ENCODE peak calls at places on chromosome 14, in four cellular contexts. X is IMR-90, K is K562, M is GM12878. C is an unnamed sample.

GRCh38 chr14:80135305-80136088 is 75.8 kb downstream of the DIO2 start:
- DNase-seq in X (no peak), K (no peak), M (no peak), C (no peak)

GRCh38 chr14:71135496-71135895 is 228.2 kb downstream of the PCNX1 start:
- DNase-seq in X (no peak), K (no peak), M (no peak), C (no peak)

GRCh38 chr14:37566811-37567371 is 28.2 kb downstream of the FOXA1 start:
- DNase-seq in X (no peak), K (no peak), M (no peak), C (no peak)

GRCh38 chr14:53042480-53042879 is 91.6 kb upstream of the FERMT2 start:
- DNase-seq in X (peak; percentile 47), K (no peak), M (no peak), C (no peak)

GRCh38 chr14:34971801-34972200 is 11.0 kb upstream of the SRP54 start:
- DNase-seq in X (no peak), K (no peak), M (no peak), C (no peak)

GRCh38 chr14:73248294-73248868 is 11.1 kb downstream of the PAPLN start:
- DNase-seq in X (peak; percentile 7), K (no peak), M (peak; percentile 85), C (no peak)

GRCh38 chr14:53894456-53894855 is 62.2 kb downstream of the BMP4 start:
- DNase-seq in X (peak; percentile 79), K (no peak), M (no peak), C (no peak)

GRCh38 chr14:89621791-89622638 is 205.0 kb upstream of the FOXN3 start:
- DNase-seq in X (no peak), K (no peak), M (no peak), C (no peak)

GRCh38 chr14:87691482-87691881 is 301.5 kb downstream of the GALC start:
- DNase-seq in X (no peak), K (no peak), M (no peak), C (no peak)

GRCh38 chr14:21940887-21941855 is 267.6 kb upstream of the OR4E1 start:
- DNase-seq in X (peak; percentile 2), K (peak; percentile 30), M (no peak), C (peak; percentile 18)

GRCh38 chr14:35050652-35051051 is 4.6 kb downstream of the FAM177A1 start:
- DNase-seq in X (peak; percentile 72), K (peak; percentile 70), M (no peak), C (peak; percentile 37)

GRCh38 chr14:79408696-79409095 is 802.6 kb downstream of the DIO2 start:
- DNase-seq in X (no peak), K (no peak), M (no peak), C (no peak)

GRCh38 chr14:96690713-96691383 is 106.3 kb upstream of the VRK1 start:
- DNase-seq in X (no peak), K (no peak), M (no peak), C (no peak)

GRCh38 chr14:101185081-101185835 is 281.7 kb upstream of the RTL1 start:
- DNase-seq in X (no peak), K (no peak), M (no peak), C (no peak)

GRCh38 chr14:100764716-100765115 is 38.0 kb downstream of the DLK1 start:
- DNase-seq in X (no peak), K (no peak), M (no peak), C (no peak)

GRCh38 chr14:91399868-91400640 is 17.6 kb downstream of the CCDC88C start:
- DNase-seq in X (no peak), K (no peak), M (no peak), C (no peak)

GRCh38 chr14:96574633-96575191 is 72.5 kb downstream of the PAPOLA start:
- DNase-seq in X (peak; percentile 82), K (no peak), M (no peak), C (no peak)

GRCh38 chr14:21846227-21846885 is 172.7 kb upstream of the OR4E1 start:
- DNase-seq in X (peak; percentile 0), K (peak; percentile 14), M (no peak), C (no peak)

GRCh38 chr14:94570440-94570839 is 9.2 kb downstream of the SERPINA4 start:
- DNase-seq in X (no peak), K (no peak), M (no peak), C (no peak)

GRCh38 chr14:99571303-99571986 is 32.6 kb downstream of the CCDC85C start:
- DNase-seq in X (no peak), K (no peak), M (no peak), C (no peak)

GRCh38 chr14:95340201-95340697 is 20.5 kb upstream of the CLMN start:
- DNase-seq in X (no peak), K (no peak), M (no peak), C (peak; percentile 18)

GRCh38 chr14:71021347-71022014 is 114.2 kb downstream of the PCNX1 start:
- DNase-seq in X (peak; percentile 83), K (no peak), M (no peak), C (peak; percentile 19)

GRCh38 chr14:90562652-90563051 is 165.8 kb downstream of the CALM1 start:
- DNase-seq in X (no peak), K (no peak), M (no peak), C (no peak)

GRCh38 chr14:19947413-19948090 is 16.8 kb downstream of the OR4K1 start:
- DNase-seq in X (no peak), K (no peak), M (no peak), C (no peak)

GRCh38 chr14:73457050-73457934 is 1.1 kb downstream of the NUMB start:
- DNase-seq in X (peak; percentile 33), K (no peak), M (no peak), C (no peak)

GRCh38 chr14:100691395-100692025 is 35.2 kb upstream of the DLK1 start:
- DNase-seq in X (no peak), K (no peak), M (no peak), C (no peak)

GRCh38 chr14:91315844-91316267 is 71.4 kb upstream of the GPR68 start:
- DNase-seq in X (no peak), K (no peak), M (peak; percentile 88), C (no peak)

GRCh38 chr14:88554458-88555286 is at the start of gene PTPN21:
- DNase-seq in X (peak; percentile 64), K (peak; percentile 82), M (no peak), C (peak; percentile 79)

GRCh38 chr14:59086241-59086899 is 102.1 kb upstream of the DAAM1 start:
- DNase-seq in X (peak; percentile 66), K (no peak), M (no peak), C (no peak)

GRCh38 chr14:86003998-86004397 is 474.1 kb downstream of the FLRT2 start:
- DNase-seq in X (peak; percentile 87), K (no peak), M (no peak), C (no peak)

GRCh38 chr14:72701610-72702009 is 192.3 kb downstream of the DPF3 start:
- DNase-seq in X (peak; percentile 25), K (no peak), M (no peak), C (no peak)

GRCh38 chr14:100573757-100574641 is 13.2 kb downstream of the BEGAIN start:
- DNase-seq in X (no peak), K (no peak), M (no peak), C (no peak)

GRCh38 chr14:89143595-89143994 is 273.4 kb downstream of the FOXN3 start:
- DNase-seq in X (no peak), K (no peak), M (no peak), C (no peak)

GRCh38 chr14:23640524-23641141 is 4.5 kb downstream of the DHRS2 start:
- DNase-seq in X (peak; percentile 49), K (no peak), M (no peak), C (no peak)

GRCh38 chr14:23641180-23641914 is 5.2 kb downstream of the DHRS2 start:
- DNase-seq in X (no peak), K (no peak), M (no peak), C (no peak)

GRCh38 chr14:23639048-23639890 is 3.1 kb downstream of the DHRS2 start:
- DNase-seq in X (no peak), K (no peak), M (no peak), C (no peak)

GRCh38 chr14:23638414-23639047 is 2.4 kb downstream of the DHRS2 start:
- DNase-seq in X (no peak), K (no peak), M (no peak), C (no peak)

GRCh38 chr14:23639891-23640523 is 3.8 kb downstream of the DHRS2 start:
- DNase-seq in X (no peak), K (no peak), M (no peak), C (no peak)
- TF ChIP-seq ELK1 in X (no peak), K (no peak), M (no peak), C (no peak)

GRCh38 chr14:61581955-61582615 is 113.2 kb upstream of the HIF1A start:
- DNase-seq in X (no peak), K (no peak), M (no peak), C (no peak)

GRCh38 chr14:61585598-61586538 is 109.4 kb upstream of the HIF1A start:
- DNase-seq in X (peak; percentile 93), K (no peak), M (no peak), C (no peak)

GRCh38 chr14:61584258-61584657 is 111.1 kb upstream of the HIF1A start:
- DNase-seq in X (peak; percentile 92), K (no peak), M (no peak), C (peak; percentile 48)

GRCh38 chr14:61581340-61581739 is 114.0 kb upstream of the HIF1A start:
- DNase-seq in X (no peak), K (no peak), M (no peak), C (no peak)

DNA sequence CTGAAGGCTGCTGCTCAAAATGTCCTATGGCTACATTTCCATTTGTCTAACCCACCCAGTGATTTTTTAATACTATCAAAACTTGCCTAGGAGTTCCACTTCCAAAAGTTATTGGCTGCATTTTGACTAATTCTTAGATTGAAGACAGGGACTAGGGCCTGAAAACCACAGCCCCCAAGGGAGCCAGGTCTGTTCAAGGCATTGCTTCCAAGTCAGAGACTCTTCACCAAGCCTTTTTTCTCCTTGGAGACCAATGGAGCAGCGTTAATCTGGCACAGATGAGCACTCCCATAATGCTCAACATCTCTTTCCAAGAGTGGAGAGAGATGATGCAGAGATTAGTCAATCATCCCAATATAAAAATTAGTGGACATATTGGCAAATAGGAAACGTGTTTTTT is 112.5 kb upstream of the HIF1A start:
- DNase-seq in X (no peak), K (no peak), M (no peak), C (no peak)
- TF ChIP-seq ELK1 in X (no peak), K (no peak), M (no peak), C (no peak)

GRCh38 chr14:75461755-75462349 is 34.0 kb downstream of the JDP2 start:
- DNase-seq in X (no peak), K (no peak), M (no peak), C (no peak)
- TF ChIP-seq ELK1 in X (no peak), K (no peak), M (no peak), C (no peak)

GRCh38 chr14:64294672-64295413 is 672 bp upstream of the ESR2 start:
- DNase-seq in X (peak; percentile 53), K (peak; percentile 75), M (peak; percentile 50), C (peak; percentile 68)
- TF ChIP-seq ELK1 in X (no peak), K (no peak), M (no peak), C (no peak)

GRCh38 chr14:77616454-77617229 is at the start of gene SPTLC2:
- DNase-seq in X (peak; percentile 99), K (peak; percentile 98), M (peak; percentile 97), C (peak; percentile 100)

GRCh38 chr14:77618381-77618780 is 1.9 kb upstream of the SPTLC2 start:
- DNase-seq in X (no peak), K (no peak), M (no peak), C (no peak)

GRCh38 chr14:77613207-77613606 is 3.2 kb downstream of the SPTLC2 start:
- DNase-seq in X (no peak), K (no peak), M (no peak), C (no peak)

GRCh38 chr14:77616133-77616453 is 344 bp downstream of the SPTLC2 start:
- DNase-seq in X (no peak), K (peak; percentile 20), M (no peak), C (no peak)

GRCh38 chr14:77615231-77616132 is 955 bp downstream of the SPTLC2 start:
- DNase-seq in X (peak; percentile 56), K (no peak), M (no peak), C (no peak)
- TF ChIP-seq ELK1 in X (no peak), K (no peak), M (no peak), C (no peak)

C was measured in A549.